ENCODE peak calls at places on chromosome 1, in five cellular contexts. T is left ventricle myocardium inferior, O is kidney, G is testis, P is WTC11. S is an unnamed sample.

GRCh38 chr1:206566976-206567375 is 45.3 kb downstream of the EIF2D start:
- DNase-seq in T (no peak), O (no peak), G (no peak), P (no peak), S (no peak)

GRCh38 chr1:12300706-12301105 is 70.9 kb downstream of the VPS13D start:
- DNase-seq in T (no peak), O (no peak), G (no peak), P (no peak), S (no peak)

GRCh38 chr1:25773441-25774125 is 26.4 kb upstream of the SELENON start:
- DNase-seq in T (no peak), O (peak), G (no peak), P (no peak), S (peak)

GRCh38 chr1:53947172-53947835 is 1.2 kb downstream of the LRRC42 start:
- DNase-seq in T (no peak), O (no peak), G (peak), P (no peak), S (no peak)

GRCh38 chr1:53739109-53739681 is at the start of gene GLIS1:
- DNase-seq in T (peak), O (peak), G (peak), P (peak), S (peak)

GRCh38 chr1:90558126-90558525 is 159.0 kb downstream of the BARHL2 start:
- DNase-seq in T (no peak), O (no peak), G (no peak), P (no peak), S (no peak)

GRCh38 chr1:189424746-189425331 is 1052.8 kb downstream of the BRINP3 start:
- DNase-seq in T (no peak), O (no peak), G (no peak), P (no peak), S (no peak)

GRCh38 chr1:27605796-27606707 is 2.1 kb upstream of the AHDC1 start:
- DNase-seq in T (no peak), O (no peak), G (peak), P (peak), S (peak)

GRCh38 chr1:54436826-54437225 is 30.6 kb upstream of the SSBP3 start:
- DNase-seq in T (no peak), O (peak), G (no peak), P (no peak), S (no peak)

GRCh38 chr1:82934069-82934468 is 1064.9 kb downstream of the TTLL7 start:
- DNase-seq in T (no peak), O (no peak), G (no peak), P (no peak), S (no peak)

GRCh38 chr1:7302873-7303272 is 468.2 kb upstream of the VAMP3 start:
- DNase-seq in T (no peak), O (no peak), G (no peak), P (no peak), S (no peak)

GRCh38 chr1:95659166-95659565 is 425.2 kb downstream of the RWDD3 start:
- DNase-seq in T (no peak), O (no peak), G (no peak), P (no peak), S (no peak)

GRCh38 chr1:10152709-10153284 is 57.6 kb upstream of the KIF1B start:
- DNase-seq in T (no peak), O (no peak), G (peak), P (peak), S (no peak)

GRCh38 chr1:38578444-38578951 is 281.1 kb downstream of the RRAGC start:
- DNase-seq in T (no peak), O (no peak), G (no peak), P (peak), S (no peak)

GRCh38 chr1:154527192-154527591 is 25.0 kb upstream of the SHE start:
- DNase-seq in T (no peak), O (no peak), G (no peak), P (no peak), S (no peak)

DNA sequence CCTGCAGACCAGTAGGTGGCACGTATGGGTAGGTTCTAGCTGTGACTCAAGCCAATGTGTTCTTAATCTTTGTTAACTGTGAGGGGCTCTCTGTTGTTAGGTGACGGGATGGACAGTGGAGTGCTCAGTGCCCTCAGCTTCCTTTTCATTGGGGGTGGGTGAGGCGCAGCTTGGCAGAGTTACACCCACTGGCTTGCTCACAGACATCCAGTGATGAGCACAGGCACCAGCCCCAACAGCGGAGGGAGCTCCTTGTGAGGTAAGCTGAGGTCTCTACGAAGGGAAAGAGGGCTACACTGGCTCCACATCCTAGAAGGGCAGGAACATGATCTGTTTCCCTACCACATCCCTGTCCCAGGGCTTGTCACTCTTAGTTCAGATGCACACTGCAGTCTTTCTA is 871.3 kb downstream of the LRRIQ3 start:
- DNase-seq in T (no peak), O (no peak), G (no peak), P (no peak), S (no peak)
- TF ChIP-seq CTCF in T (no peak), O (no peak), G (no peak), P (no peak), S (no peak)

DNA sequence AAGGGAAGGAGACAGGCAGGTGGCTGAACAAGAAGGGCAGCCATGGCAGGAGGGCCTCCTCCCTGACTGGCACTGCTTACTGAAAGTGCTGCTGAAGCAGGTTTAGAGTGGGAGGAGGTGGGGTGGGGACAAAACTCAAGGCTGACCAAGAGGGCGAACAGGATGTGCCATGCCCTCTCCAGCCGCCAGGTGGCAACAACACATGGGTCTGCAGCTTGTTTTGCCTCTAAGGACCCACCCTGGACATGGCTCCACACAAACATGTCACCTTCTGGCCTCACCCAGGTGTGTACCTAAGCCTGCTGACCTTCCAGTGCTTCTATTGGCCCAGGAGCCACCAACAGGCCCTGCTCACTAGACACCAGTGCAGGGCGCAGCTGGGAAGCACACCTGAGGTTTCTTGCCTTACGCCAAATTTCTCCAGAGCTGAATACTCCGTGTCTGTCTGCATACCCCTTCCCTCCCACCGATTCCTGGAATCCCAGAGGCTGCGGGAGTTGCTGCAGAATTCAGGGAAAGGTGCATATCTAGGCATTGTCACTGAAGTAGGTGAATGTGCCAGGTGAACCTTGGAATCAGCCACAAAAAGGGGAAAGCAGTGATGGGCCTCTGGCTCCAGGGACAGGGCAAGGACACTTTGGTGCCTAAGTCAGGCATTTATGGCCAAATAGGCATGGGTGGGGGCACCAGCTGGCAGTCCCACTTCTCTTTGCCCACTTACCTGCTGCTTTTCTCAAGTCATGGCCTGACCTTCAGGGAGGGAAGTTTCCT is 5.3 kb downstream of the PSRC1 start:
- DNase-seq in T (peak), O (peak), G (peak), P (peak), S (peak)
- TF ChIP-seq CTCF in T (peak), O (peak), G (peak), P (peak), S (peak)

GRCh38 chr1:45001011-45001481 is 10.1 kb downstream of the HECTD3 start:
- DNase-seq in T (no peak), O (no peak), G (peak), P (no peak), S (no peak)
- TF ChIP-seq CTCF in T (no peak), O (no peak), G (no peak), P (no peak), S (no peak)

DNA sequence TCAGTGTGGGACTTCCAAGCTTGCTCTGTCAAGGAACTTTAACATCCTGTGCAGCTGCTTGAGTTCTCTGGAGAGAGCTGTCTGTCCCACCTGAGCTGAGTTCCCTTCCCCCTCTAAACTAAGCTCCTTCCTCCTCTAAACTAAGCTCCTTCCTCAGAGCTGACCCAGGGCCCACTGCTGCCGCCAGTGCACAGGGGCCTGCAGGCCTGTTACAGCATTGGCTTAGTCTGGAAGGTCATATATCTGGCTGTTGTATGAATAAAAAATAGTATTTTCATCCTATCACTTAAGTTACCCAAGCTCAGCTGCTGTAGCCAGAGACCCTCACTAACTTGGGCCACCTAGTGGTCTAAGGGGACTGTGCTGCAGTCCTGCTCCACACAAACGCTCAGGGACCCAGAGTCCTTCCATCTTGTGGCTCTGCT is 71.1 kb upstream of the GCLM start:
- DNase-seq in T (no peak), O (no peak), G (no peak), P (peak), S (no peak)
- TF ChIP-seq CTCF in T (peak), O (no peak), G (no peak), P (peak), S (peak)

S was measured in progenitor cell of endocrine pancreas.